ENCODE peak calls at places on chromosomes 16 and 17, in four cellular contexts. N is amygdala, Y is adipocyte, S is skeletal muscle cell. U is an unnamed sample.

GRCh38 chr17:43880420-43880991 is 26.8 kb downstream of the MPP2 start:
- DNase-seq in N (no peak), Y (peak), S (no peak), U (peak)

GRCh38 chr17:70169707-70170597 is 620 bp downstream of the KCNJ2 start:
- DNase-seq in N (no peak), Y (peak), S (no peak), U (no peak)

GRCh38 chr16:87556941-87557459 is 45.3 kb upstream of the JPH3 start:
- DNase-seq in N (no peak), Y (peak), S (no peak), U (no peak)

GRCh38 chr16:30748634-30749445 is 615 bp downstream of the PHKG2 start:
- DNase-seq in N (no peak), Y (peak), S (peak), U (no peak)

GRCh38 chr17:74547736-74548135 is 1.8 kb upstream of the CD300C start:
- DNase-seq in N (no peak), Y (no peak), S (no peak), U (peak)

GRCh38 chr17:13393841-13394710 is 207.7 kb downstream of the HS3ST3A1 start:
- DNase-seq in N (no peak), Y (peak), S (peak), U (no peak)

GRCh38 chr16:2003231-2003826 is 6.3 kb downstream of the ZNF598 start:
- DNase-seq in N (no peak), Y (no peak), S (no peak), U (no peak)

GRCh38 chr17:19482571-19482970 is 51.1 kb upstream of the SLC47A1 start:
- DNase-seq in N (no peak), Y (peak), S (peak), U (no peak)

GRCh38 chr17:67476787-67477335 is 99.8 kb downstream of the PITPNC1 start:
- DNase-seq in N (no peak), Y (no peak), S (no peak), U (no peak)

GRCh38 chr17:8436169-8436932 is 667 bp downstream of the NDEL1 start:
- DNase-seq in N (no peak), Y (peak), S (no peak), U (peak)

GRCh38 chr16:83843657-83844056 is 35.9 kb downstream of the HSBP1 start:
- DNase-seq in N (no peak), Y (no peak), S (no peak), U (no peak)

GRCh38 chr16:66918803-66919568 is at the start of gene CDH16:
- DNase-seq in N (no peak), Y (no peak), S (no peak), U (no peak)

GRCh38 chr17:27855454-27855853 is 37.7 kb downstream of the LYRM9 start:
- DNase-seq in N (no peak), Y (no peak), S (no peak), U (no peak)

U was measured in T-helper 1 cell.